ENCODE peak calls at places on chromosomes 4 and X, in five cellular contexts. V, U, K, H and Z are unnamed samples.

GRCh38 chr4:139184129-139184528 is 7.1 kb upstream of the ELF2 start:
- DNase-seq in V (no peak), U (no peak), K (no peak), H (no peak), Z (no peak)

GRCh38 chr4:83362492-83363329 is 28.1 kb upstream of the HPSE start:
- DNase-seq in V (no peak), U (peak; percentile 77), K (no peak), H (no peak), Z (peak; percentile 54)

GRCh38 chrX:74422576-74423288 is 1.4 kb downstream of the SLC16A2 start:
- DNase-seq in V (no peak), U (no peak), K (peak; percentile 37), H (peak; percentile 31), Z (no peak)

GRCh38 chr4:57214654-57215411 is 104.6 kb upstream of the IGFBP7 start:
- DNase-seq in V (no peak), U (no peak), K (no peak), H (no peak), Z (no peak)

GRCh38 chr4:47705326-47705981 is 132.4 kb downstream of the CORIN start:
- DNase-seq in V (no peak), U (peak; percentile 33), K (no peak), H (no peak), Z (peak; percentile 13)

GRCh38 chrX:16258936-16259335 is 91.7 kb downstream of the MAGEB17 start:
- DNase-seq in V (no peak), U (no peak), K (no peak), H (no peak), Z (no peak)

GRCh38 chr4:183443609-183444148 is 757 bp upstream of the CDKN2AIP start:
- DNase-seq in V (no peak), U (no peak), K (no peak), H (no peak), Z (peak; percentile 58)

GRCh38 chr4:56465599-56466295 is 1.7 kb upstream of the SRP72 start:
- DNase-seq in V (no peak), U (no peak), K (no peak), H (no peak), Z (no peak)

GRCh38 chr4:128954941-128955340 is 138.4 kb downstream of the SCLT1 start:
- DNase-seq in V (no peak), U (no peak), K (no peak), H (no peak), Z (no peak)

GRCh38 chr4:36835246-36835645 is 409.3 kb upstream of the NWD2 start:
- DNase-seq in V (no peak), U (no peak), K (no peak), H (no peak), Z (no peak)

GRCh38 chrX:49206543-49206942 is 6.5 kb upstream of the SYP start:
- DNase-seq in V (no peak), U (no peak), K (no peak), H (no peak), Z (no peak)

GRCh38 chrX:95076449-95076848 is 1402.4 kb downstream of the FAM133A start:
- DNase-seq in V (no peak), U (peak; percentile 23), K (peak; percentile 17), H (no peak), Z (peak; percentile 68)